ENCODE peak calls at places on chromosomes 5 and 9, in four cellular contexts. One of them, this sample, is unnamed.

GRCh38 chr9:83701769-83702168 is 6.0 kb downstream of the UBQLN1 start:
- DNase-seq in stomach: no peak
- DNase-seq in tibial nerve: no peak
- DNase-seq in transverse colon: no peak
- DNase-seq in this sample: no peak

GRCh38 chr5:14143843-14144585 is 872 bp downstream of the TRIO start:
- DNase-seq in stomach: peak
- DNase-seq in tibial nerve: no peak
- DNase-seq in transverse colon: peak
- DNase-seq in this sample: no peak

GRCh38 chr9:92954886-92955285 is 7.6 kb downstream of the FGD3 start:
- DNase-seq in stomach: no peak
- DNase-seq in tibial nerve: no peak
- DNase-seq in transverse colon: no peak
- DNase-seq in this sample: no peak

GRCh38 chr5:97095318-97095732 is 47.1 kb downstream of the LIX1 start:
- DNase-seq in stomach: no peak
- DNase-seq in tibial nerve: no peak
- DNase-seq in transverse colon: no peak
- DNase-seq in this sample: peak

GRCh38 chr5:72596956-72597355 is 89.7 kb upstream of the ZNF366 start:
- DNase-seq in stomach: no peak
- DNase-seq in tibial nerve: no peak
- DNase-seq in transverse colon: no peak
- DNase-seq in this sample: peak

GRCh38 chr5:134937547-134937946 is 30.2 kb upstream of the CATSPER3 start:
- DNase-seq in stomach: no peak
- DNase-seq in tibial nerve: no peak
- DNase-seq in transverse colon: no peak
- DNase-seq in this sample: no peak

GRCh38 chr9:100601216-100601615 is 23.3 kb downstream of the CAVIN4 start:
- DNase-seq in stomach: peak
- DNase-seq in tibial nerve: peak
- DNase-seq in transverse colon: peak
- DNase-seq in this sample: no peak

GRCh38 chr5:90932052-90932699 is 373.6 kb downstream of the ADGRV1 start:
- DNase-seq in stomach: peak
- DNase-seq in tibial nerve: peak
- DNase-seq in transverse colon: peak
- DNase-seq in this sample: no peak

GRCh38 chr5:180555168-180555921 is 36.0 kb downstream of the SCGB3A1 start:
- DNase-seq in stomach: no peak
- DNase-seq in tibial nerve: no peak
- DNase-seq in transverse colon: no peak
- DNase-seq in this sample: no peak
- TF ChIP-seq EP300 in stomach: no peak
- TF ChIP-seq EP300 in tibial nerve: no peak
- TF ChIP-seq EP300 in transverse colon: no peak
- TF ChIP-seq EP300 in this sample: no peak

DNA sequence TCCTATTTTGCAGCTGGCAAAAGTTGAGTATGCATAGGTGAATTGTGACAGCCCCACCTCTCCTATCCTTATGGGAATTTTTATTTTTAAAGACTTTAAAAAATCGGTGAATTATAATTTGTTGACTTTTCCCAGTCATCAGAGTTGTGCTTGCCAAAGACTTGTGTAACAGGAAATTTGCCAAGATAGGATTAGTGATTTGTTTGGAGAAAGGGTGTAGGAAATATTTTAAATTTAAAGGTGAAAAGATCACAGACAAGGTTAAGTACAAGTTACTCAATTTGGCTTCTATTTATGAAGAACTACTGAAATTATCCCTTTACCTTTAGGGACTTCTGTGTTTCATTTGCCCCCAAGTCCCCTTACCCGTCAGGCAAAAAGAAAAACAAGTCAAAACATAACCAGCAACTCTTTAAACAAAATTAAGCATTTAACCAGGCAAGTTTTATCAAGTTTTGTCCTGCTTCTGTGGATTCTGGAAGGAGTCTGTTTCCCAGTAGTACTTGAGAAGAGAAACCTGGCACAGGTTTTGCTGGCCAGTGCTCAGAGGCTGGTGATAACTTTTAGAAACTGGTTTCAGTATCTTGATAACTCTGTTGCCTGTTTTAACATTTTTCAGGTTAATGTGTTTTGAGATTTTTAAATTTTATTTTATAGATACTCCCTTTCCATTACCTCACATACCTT is 285.4 kb downstream of the MAST4 start:
- DNase-seq in stomach: peak
- DNase-seq in tibial nerve: no peak
- DNase-seq in transverse colon: no peak
- DNase-seq in this sample: no peak
- TF ChIP-seq EP300 in stomach: no peak
- TF ChIP-seq EP300 in tibial nerve: no peak
- TF ChIP-seq EP300 in transverse colon: no peak
- TF ChIP-seq EP300 in this sample: no peak

GRCh38 chr5:82635561-82636288 is 357.6 kb upstream of the RPS23 start:
- DNase-seq in stomach: no peak
- DNase-seq in tibial nerve: no peak
- DNase-seq in transverse colon: peak
- DNase-seq in this sample: no peak
- TF ChIP-seq EP300 in stomach: no peak
- TF ChIP-seq EP300 in tibial nerve: no peak
- TF ChIP-seq EP300 in transverse colon: no peak
- TF ChIP-seq EP300 in this sample: no peak

GRCh38 chr9:134378901-134379338 is 52.7 kb downstream of the RXRA start:
- DNase-seq in stomach: peak
- DNase-seq in tibial nerve: no peak
- DNase-seq in transverse colon: peak
- DNase-seq in this sample: no peak

GRCh38 chr9:134381262-134381661 is 55.0 kb downstream of the RXRA start:
- DNase-seq in stomach: no peak
- DNase-seq in tibial nerve: no peak
- DNase-seq in transverse colon: no peak
- DNase-seq in this sample: no peak

GRCh38 chr9:134381671-134382505 is 55.6 kb downstream of the RXRA start:
- DNase-seq in stomach: no peak
- DNase-seq in tibial nerve: no peak
- DNase-seq in transverse colon: peak
- DNase-seq in this sample: no peak

GRCh38 chr9:134377976-134378375 is 51.7 kb downstream of the RXRA start:
- DNase-seq in stomach: peak
- DNase-seq in tibial nerve: no peak
- DNase-seq in transverse colon: peak
- DNase-seq in this sample: no peak

GRCh38 chr9:134379774-134380431 is 53.6 kb downstream of the RXRA start:
- DNase-seq in stomach: no peak
- DNase-seq in tibial nerve: no peak
- DNase-seq in transverse colon: no peak
- DNase-seq in this sample: no peak
- TF ChIP-seq EP300 in stomach: no peak
- TF ChIP-seq EP300 in tibial nerve: no peak
- TF ChIP-seq EP300 in transverse colon: no peak
- TF ChIP-seq EP300 in this sample: no peak

GRCh38 chr5:79581535-79581934 is 30.7 kb upstream of the TENT2 start:
- DNase-seq in stomach: no peak
- DNase-seq in tibial nerve: no peak
- DNase-seq in transverse colon: no peak
- DNase-seq in this sample: no peak
- TF ChIP-seq EP300 in stomach: no peak
- TF ChIP-seq EP300 in tibial nerve: no peak
- TF ChIP-seq EP300 in transverse colon: no peak
- TF ChIP-seq EP300 in this sample: no peak

GRCh38 chr9:97919217-97919813 is 3.0 kb downstream of the TRMO start:
- DNase-seq in stomach: no peak
- DNase-seq in tibial nerve: no peak
- DNase-seq in transverse colon: no peak
- DNase-seq in this sample: no peak

GRCh38 chr9:97921959-97922905 is at the start of gene TRMO:
- DNase-seq in stomach: peak
- DNase-seq in tibial nerve: peak
- DNase-seq in transverse colon: peak
- DNase-seq in this sample: peak

GRCh38 chr9:97924386-97924785 is 2.1 kb upstream of the TRMO start:
- DNase-seq in stomach: no peak
- DNase-seq in tibial nerve: no peak
- DNase-seq in transverse colon: no peak
- DNase-seq in this sample: no peak

GRCh38 chr9:97923529-97924108 is 1.3 kb upstream of the TRMO start:
- DNase-seq in stomach: peak
- DNase-seq in tibial nerve: peak
- DNase-seq in transverse colon: peak
- DNase-seq in this sample: peak

GRCh38 chr9:97918641-97919040 is 3.7 kb downstream of the TRMO start:
- DNase-seq in stomach: no peak
- DNase-seq in tibial nerve: no peak
- DNase-seq in transverse colon: no peak
- DNase-seq in this sample: no peak
- TF ChIP-seq EP300 in stomach: no peak
- TF ChIP-seq EP300 in tibial nerve: no peak
- TF ChIP-seq EP300 in transverse colon: no peak
- TF ChIP-seq EP300 in this sample: no peak

DNA sequence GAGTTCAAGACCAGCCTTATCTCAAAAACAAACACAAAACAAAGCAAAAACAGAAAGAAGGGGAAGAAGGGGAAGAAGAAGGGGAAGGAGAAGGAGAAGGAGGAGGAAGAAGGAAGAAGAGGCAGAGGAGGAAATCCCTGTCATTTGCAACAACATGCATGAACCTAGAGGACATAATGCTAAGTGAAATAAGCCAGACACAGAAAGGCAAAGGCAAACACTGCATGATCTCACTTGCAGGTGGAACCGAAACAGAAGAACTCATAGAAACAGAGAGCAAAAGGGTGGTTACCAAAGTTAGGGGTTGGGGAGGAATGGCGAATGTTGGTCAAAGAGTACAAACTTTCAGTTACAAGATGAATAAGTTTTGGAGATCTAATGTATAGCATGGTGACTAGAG is 135.4 kb downstream of the UGCG start:
- DNase-seq in stomach: no peak
- DNase-seq in tibial nerve: no peak
- DNase-seq in transverse colon: no peak
- DNase-seq in this sample: no peak
- TF ChIP-seq EP300 in stomach: no peak
- TF ChIP-seq EP300 in tibial nerve: no peak
- TF ChIP-seq EP300 in transverse colon: no peak
- TF ChIP-seq EP300 in this sample: no peak